ENCODE peak calls at places on chromosomes 1 and 21, in seven cellular contexts. One of them, this sample, is unnamed.

GRCh38 chr1:233121947-233122559 is 171.6 kb downstream of the NTPCR start:
- DNase-seq in AG08396: no peak
- DNase-seq in NCI-H1694 treated with DMSO at 0.1 percent for 48 hours: no peak
- DNase-seq in psoas muscle: no peak
- DNase-seq in NCI-H1436: no peak
- DNase-seq in GM13976: no peak
- DNase-seq in Ammon's horn: no peak
- DNase-seq in this sample: no peak

GRCh38 chr1:227947425-227947677 is 381 bp downstream of the WNT9A start:
- DNase-seq in psoas muscle: no peak
- DNase-seq in GM13976: peak
- DNase-seq in NCI-H1436: no peak
- DNase-seq in Ammon's horn: no peak
- DNase-seq in AG08396: peak
- DNase-seq in NCI-H1694 treated with DMSO at 0.1 percent for 48 hours: no peak
- DNase-seq in this sample: no peak

GRCh38 chr1:150562384-150563339 is 13.5 kb downstream of the ADAMTSL4 start:
- DNase-seq in Ammon's horn: no peak
- DNase-seq in AG08396: no peak
- DNase-seq in NCI-H1436: no peak
- DNase-seq in NCI-H1694 treated with DMSO at 0.1 percent for 48 hours: no peak
- DNase-seq in psoas muscle: no peak
- DNase-seq in GM13976: peak
- DNase-seq in this sample: no peak

GRCh38 chr21:14116080-14116481 is 94.7 kb downstream of the LIPI start:
- DNase-seq in AG08396: no peak
- DNase-seq in Ammon's horn: no peak
- DNase-seq in NCI-H1694 treated with DMSO at 0.1 percent for 48 hours: no peak
- DNase-seq in GM13976: peak
- DNase-seq in psoas muscle: no peak
- DNase-seq in NCI-H1436: no peak
- DNase-seq in this sample: no peak

GRCh38 chr21:15423676-15424445 is 305.9 kb upstream of the USP25 start:
- DNase-seq in psoas muscle: no peak
- DNase-seq in NCI-H1436: no peak
- DNase-seq in Ammon's horn: no peak
- DNase-seq in NCI-H1694 treated with DMSO at 0.1 percent for 48 hours: no peak
- DNase-seq in AG08396: no peak
- DNase-seq in GM13976: no peak
- DNase-seq in this sample: no peak

GRCh38 chr1:111471012-111471411 is 2.8 kb upstream of the C1orf162 start:
- DNase-seq in AG08396: no peak
- DNase-seq in Ammon's horn: peak
- DNase-seq in NCI-H1436: no peak
- DNase-seq in GM13976: no peak
- DNase-seq in psoas muscle: peak
- DNase-seq in NCI-H1694 treated with DMSO at 0.1 percent for 48 hours: no peak
- DNase-seq in this sample: peak

GRCh38 chr21:15080504-15080903 is 15.7 kb upstream of the NRIP1 start:
- DNase-seq in psoas muscle: no peak
- DNase-seq in GM13976: no peak
- DNase-seq in NCI-H1436: no peak
- DNase-seq in AG08396: no peak
- DNase-seq in Ammon's horn: no peak
- DNase-seq in NCI-H1694 treated with DMSO at 0.1 percent for 48 hours: no peak
- DNase-seq in this sample: no peak

GRCh38 chr1:39409055-39409816 is 82.2 kb upstream of the BMP8A start:
- DNase-seq in GM13976: no peak
- DNase-seq in AG08396: peak
- DNase-seq in NCI-H1436: no peak
- DNase-seq in psoas muscle: peak
- DNase-seq in NCI-H1694 treated with DMSO at 0.1 percent for 48 hours: peak
- DNase-seq in Ammon's horn: peak
- DNase-seq in this sample: peak

GRCh38 chr21:14901482-14901958 is 163.3 kb downstream of the NRIP1 start:
- DNase-seq in AG08396: no peak
- DNase-seq in NCI-H1436: no peak
- DNase-seq in psoas muscle: no peak
- DNase-seq in GM13976: peak
- DNase-seq in NCI-H1694 treated with DMSO at 0.1 percent for 48 hours: no peak
- DNase-seq in Ammon's horn: no peak
- DNase-seq in this sample: no peak

GRCh38 chr21:31897311-31897710 is 24.5 kb downstream of the HUNK start:
- DNase-seq in AG08396: no peak
- DNase-seq in psoas muscle: no peak
- DNase-seq in NCI-H1694 treated with DMSO at 0.1 percent for 48 hours: no peak
- DNase-seq in Ammon's horn: no peak
- DNase-seq in NCI-H1436: no peak
- DNase-seq in GM13976: no peak
- DNase-seq in this sample: no peak

GRCh38 chr21:18249542-18250152 is 5.0 kb downstream of the CHODL start:
- DNase-seq in psoas muscle: no peak
- DNase-seq in GM13976: no peak
- DNase-seq in NCI-H1694 treated with DMSO at 0.1 percent for 48 hours: peak
- DNase-seq in NCI-H1436: no peak
- DNase-seq in Ammon's horn: no peak
- DNase-seq in AG08396: no peak
- DNase-seq in this sample: no peak

GRCh38 chr1:98296681-98297080 is 364.8 kb upstream of the SNX7 start:
- DNase-seq in NCI-H1436: no peak
- DNase-seq in AG08396: no peak
- DNase-seq in psoas muscle: no peak
- DNase-seq in Ammon's horn: no peak
- DNase-seq in GM13976: no peak
- DNase-seq in NCI-H1694 treated with DMSO at 0.1 percent for 48 hours: no peak
- DNase-seq in this sample: no peak